ENCODE peak calls at places on chromosomes 11 and 22, in nine cellular contexts. One of them, this sample, is unnamed.

GRCh38 chr11:63623513-63624140 is 9.4 kb upstream of the PLAAT3 start:
- DNase-seq in bronchial epithelial cell: no peak
- DNase-seq in colonic mucosa: no peak
- DNase-seq in kidney epithelial cell: no peak
- DNase-seq in heart right ventricle: no peak
- DNase-seq in HCT116: no peak
- DNase-seq in endothelial cell: no peak
- DNase-seq in BE2C: no peak
- DNase-seq in fibroblast of lung: no peak
- DNase-seq in this sample: no peak

GRCh38 chr11:111525456-111525855 is 10.9 kb downstream of the HOATZ start:
- DNase-seq in HCT116: no peak
- DNase-seq in heart right ventricle: no peak
- DNase-seq in colonic mucosa: no peak
- DNase-seq in endothelial cell: no peak
- DNase-seq in BE2C: no peak
- DNase-seq in kidney epithelial cell: no peak
- DNase-seq in fibroblast of lung: no peak
- DNase-seq in bronchial epithelial cell: peak; percentile 68
- DNase-seq in this sample: no peak

GRCh38 chr11:126090452-126090851 is 27.8 kb upstream of the CDON start:
- DNase-seq in kidney epithelial cell: no peak
- DNase-seq in HCT116: no peak
- DNase-seq in heart right ventricle: no peak
- DNase-seq in bronchial epithelial cell: no peak
- DNase-seq in colonic mucosa: no peak
- DNase-seq in BE2C: no peak
- DNase-seq in fibroblast of lung: no peak
- DNase-seq in endothelial cell: no peak
- DNase-seq in this sample: no peak

GRCh38 chr22:27537481-27537891 is 264.1 kb downstream of the MN1 start:
- DNase-seq in endothelial cell: no peak
- DNase-seq in colonic mucosa: no peak
- DNase-seq in kidney epithelial cell: no peak
- DNase-seq in bronchial epithelial cell: no peak
- DNase-seq in fibroblast of lung: peak; percentile 34
- DNase-seq in HCT116: no peak
- DNase-seq in BE2C: peak; percentile 53
- DNase-seq in heart right ventricle: peak; percentile 19
- DNase-seq in this sample: no peak

GRCh38 chr11:120489799-120490198 is 21.7 kb upstream of the GRIK4 start:
- DNase-seq in fibroblast of lung: no peak
- DNase-seq in heart right ventricle: no peak
- DNase-seq in colonic mucosa: no peak
- DNase-seq in kidney epithelial cell: no peak
- DNase-seq in bronchial epithelial cell: no peak
- DNase-seq in BE2C: no peak
- DNase-seq in HCT116: no peak
- DNase-seq in endothelial cell: no peak
- DNase-seq in this sample: no peak

GRCh38 chr11:15837901-15838489 is 518.4 kb downstream of the SOX6 start:
- DNase-seq in BE2C: no peak
- DNase-seq in bronchial epithelial cell: no peak
- DNase-seq in endothelial cell: no peak
- DNase-seq in colonic mucosa: peak; percentile 55
- DNase-seq in kidney epithelial cell: no peak
- DNase-seq in HCT116: no peak
- DNase-seq in fibroblast of lung: no peak
- DNase-seq in heart right ventricle: no peak
- DNase-seq in this sample: no peak

GRCh38 chr22:30386960-30387848 is at the start of gene RNF215:
- DNase-seq in fibroblast of lung: peak; percentile 71
- DNase-seq in colonic mucosa: peak; percentile 85
- DNase-seq in heart right ventricle: peak; percentile 78
- DNase-seq in endothelial cell: peak; percentile 96
- DNase-seq in kidney epithelial cell: no peak
- DNase-seq in BE2C: peak; percentile 89
- DNase-seq in bronchial epithelial cell: peak; percentile 27
- DNase-seq in HCT116: peak; percentile 44
- DNase-seq in this sample: no peak

GRCh38 chr11:86116386-86116726 is 47.5 kb upstream of the PICALM start:
- DNase-seq in HCT116: no peak
- DNase-seq in colonic mucosa: no peak
- DNase-seq in BE2C: no peak
- DNase-seq in kidney epithelial cell: peak; percentile 79
- DNase-seq in endothelial cell: no peak
- DNase-seq in bronchial epithelial cell: peak; percentile 90
- DNase-seq in heart right ventricle: no peak
- DNase-seq in fibroblast of lung: peak; percentile 34
- DNase-seq in this sample: no peak

GRCh38 chr11:61103851-61104423 is 1.6 kb downstream of the CD5 start:
- DNase-seq in BE2C: no peak
- DNase-seq in heart right ventricle: no peak
- DNase-seq in HCT116: no peak
- DNase-seq in endothelial cell: no peak
- DNase-seq in colonic mucosa: no peak
- DNase-seq in kidney epithelial cell: no peak
- DNase-seq in fibroblast of lung: no peak
- DNase-seq in bronchial epithelial cell: no peak
- DNase-seq in this sample: no peak

GRCh38 chr22:24053481-24054226 is 42.5 kb downstream of the CABIN1 start:
- DNase-seq in HCT116: no peak
- DNase-seq in kidney epithelial cell: no peak
- DNase-seq in heart right ventricle: no peak
- DNase-seq in bronchial epithelial cell: no peak
- DNase-seq in endothelial cell: no peak
- DNase-seq in colonic mucosa: no peak
- DNase-seq in BE2C: no peak
- DNase-seq in fibroblast of lung: no peak
- DNase-seq in this sample: no peak

GRCh38 chr11:78564037-78564888 is 10.4 kb downstream of the NARS2 start:
- DNase-seq in endothelial cell: peak; percentile 52
- DNase-seq in colonic mucosa: peak; percentile 68
- DNase-seq in HCT116: peak; percentile 51
- DNase-seq in BE2C: peak; percentile 61
- DNase-seq in kidney epithelial cell: no peak
- DNase-seq in bronchial epithelial cell: peak; percentile 60
- DNase-seq in heart right ventricle: peak; percentile 57
- DNase-seq in fibroblast of lung: peak; percentile 82
- DNase-seq in this sample: peak; percentile 44

GRCh38 chr11:64074239-64074638 is 38.5 kb downstream of the FLRT1 start:
- DNase-seq in kidney epithelial cell: no peak
- DNase-seq in colonic mucosa: no peak
- DNase-seq in BE2C: no peak
- DNase-seq in heart right ventricle: no peak
- DNase-seq in bronchial epithelial cell: peak; percentile 55
- DNase-seq in HCT116: no peak
- DNase-seq in endothelial cell: no peak
- DNase-seq in fibroblast of lung: peak; percentile 29
- DNase-seq in this sample: no peak

GRCh38 chr11:538431-539051 is 1.2 kb downstream of the LRRC56 start:
- DNase-seq in endothelial cell: no peak
- DNase-seq in colonic mucosa: no peak
- DNase-seq in heart right ventricle: no peak
- DNase-seq in kidney epithelial cell: no peak
- DNase-seq in BE2C: no peak
- DNase-seq in fibroblast of lung: no peak
- DNase-seq in bronchial epithelial cell: no peak
- DNase-seq in HCT116: no peak
- DNase-seq in this sample: no peak

GRCh38 chr22:49348631-49349030 is 479.0 kb downstream of the BRD1 start:
- DNase-seq in HCT116: no peak
- DNase-seq in endothelial cell: no peak
- DNase-seq in bronchial epithelial cell: no peak
- DNase-seq in BE2C: no peak
- DNase-seq in fibroblast of lung: no peak
- DNase-seq in colonic mucosa: no peak
- DNase-seq in heart right ventricle: no peak
- DNase-seq in kidney epithelial cell: no peak
- DNase-seq in this sample: no peak

GRCh38 chr11:1298695-1299492 is 10.5 kb downstream of the TOLLIP start:
- DNase-seq in BE2C: no peak
- DNase-seq in kidney epithelial cell: peak; percentile 61
- DNase-seq in fibroblast of lung: peak; percentile 80
- DNase-seq in colonic mucosa: peak; percentile 88
- DNase-seq in endothelial cell: no peak
- DNase-seq in heart right ventricle: peak; percentile 43
- DNase-seq in HCT116: no peak
- DNase-seq in bronchial epithelial cell: peak; percentile 85
- DNase-seq in this sample: peak; percentile 52

GRCh38 chr22:21010426-21011113 is 4.4 kb upstream of the P2RX6 start:
- DNase-seq in HCT116: no peak
- DNase-seq in colonic mucosa: no peak
- DNase-seq in bronchial epithelial cell: no peak
- DNase-seq in endothelial cell: no peak
- DNase-seq in kidney epithelial cell: no peak
- DNase-seq in fibroblast of lung: no peak
- DNase-seq in heart right ventricle: no peak
- DNase-seq in BE2C: no peak
- DNase-seq in this sample: no peak

GRCh38 chr11:18791175-18792065 is at the start of gene PTPN5:
- DNase-seq in heart right ventricle: no peak
- DNase-seq in bronchial epithelial cell: no peak
- DNase-seq in endothelial cell: peak; percentile 44
- DNase-seq in BE2C: no peak
- DNase-seq in HCT116: no peak
- DNase-seq in fibroblast of lung: no peak
- DNase-seq in kidney epithelial cell: no peak
- DNase-seq in colonic mucosa: no peak
- DNase-seq in this sample: no peak

GRCh38 chr11:72591785-72592490 is 82.3 kb downstream of the PDE2A start:
- DNase-seq in fibroblast of lung: no peak
- DNase-seq in bronchial epithelial cell: no peak
- DNase-seq in heart right ventricle: no peak
- DNase-seq in endothelial cell: no peak
- DNase-seq in colonic mucosa: no peak
- DNase-seq in kidney epithelial cell: no peak
- DNase-seq in BE2C: no peak
- DNase-seq in HCT116: no peak
- DNase-seq in this sample: no peak

GRCh38 chr11:72216638-72217037 is at the start of gene FOLR2:
- DNase-seq in endothelial cell: no peak
- DNase-seq in BE2C: no peak
- DNase-seq in heart right ventricle: no peak
- DNase-seq in fibroblast of lung: no peak
- DNase-seq in kidney epithelial cell: no peak
- DNase-seq in colonic mucosa: no peak
- DNase-seq in HCT116: no peak
- DNase-seq in bronchial epithelial cell: no peak
- DNase-seq in this sample: no peak

GRCh38 chr11:101765932-101766331 is 148.9 kb upstream of the CEP126 start:
- DNase-seq in fibroblast of lung: no peak
- DNase-seq in heart right ventricle: no peak
- DNase-seq in bronchial epithelial cell: no peak
- DNase-seq in BE2C: no peak
- DNase-seq in colonic mucosa: no peak
- DNase-seq in kidney epithelial cell: no peak
- DNase-seq in HCT116: no peak
- DNase-seq in endothelial cell: no peak
- DNase-seq in this sample: no peak
- TF ChIP-seq CTCF in fibroblast of lung: no peak
- TF ChIP-seq CTCF in heart right ventricle: no peak
- TF ChIP-seq CTCF in bronchial epithelial cell: no peak
- TF ChIP-seq CTCF in BE2C: no peak
- TF ChIP-seq CTCF in colonic mucosa: no peak
- TF ChIP-seq CTCF in kidney epithelial cell: no peak
- TF ChIP-seq CTCF in HCT116: no peak
- TF ChIP-seq CTCF in endothelial cell: no peak
- TF ChIP-seq CTCF in this sample: no peak

GRCh38 chr22:40094449-40094848 is 83.3 kb upstream of the TNRC6B start:
- DNase-seq in HCT116: no peak
- DNase-seq in kidney epithelial cell: no peak
- DNase-seq in heart right ventricle: no peak
- DNase-seq in endothelial cell: no peak
- DNase-seq in fibroblast of lung: peak; percentile 51
- DNase-seq in bronchial epithelial cell: no peak
- DNase-seq in BE2C: no peak
- DNase-seq in colonic mucosa: no peak
- DNase-seq in this sample: no peak

GRCh38 chr22:40083794-40084193 is 89.0 kb downstream of the FAM83F start:
- DNase-seq in fibroblast of lung: no peak
- DNase-seq in kidney epithelial cell: no peak
- DNase-seq in heart right ventricle: no peak
- DNase-seq in endothelial cell: no peak
- DNase-seq in colonic mucosa: no peak
- DNase-seq in BE2C: no peak
- DNase-seq in bronchial epithelial cell: no peak
- DNase-seq in HCT116: no peak
- DNase-seq in this sample: no peak

GRCh38 chr22:40084246-40084645 is 89.5 kb downstream of the FAM83F start:
- DNase-seq in bronchial epithelial cell: no peak
- DNase-seq in HCT116: no peak
- DNase-seq in fibroblast of lung: no peak
- DNase-seq in heart right ventricle: no peak
- DNase-seq in kidney epithelial cell: no peak
- DNase-seq in BE2C: no peak
- DNase-seq in colonic mucosa: no peak
- DNase-seq in endothelial cell: no peak
- DNase-seq in this sample: no peak

DNA sequence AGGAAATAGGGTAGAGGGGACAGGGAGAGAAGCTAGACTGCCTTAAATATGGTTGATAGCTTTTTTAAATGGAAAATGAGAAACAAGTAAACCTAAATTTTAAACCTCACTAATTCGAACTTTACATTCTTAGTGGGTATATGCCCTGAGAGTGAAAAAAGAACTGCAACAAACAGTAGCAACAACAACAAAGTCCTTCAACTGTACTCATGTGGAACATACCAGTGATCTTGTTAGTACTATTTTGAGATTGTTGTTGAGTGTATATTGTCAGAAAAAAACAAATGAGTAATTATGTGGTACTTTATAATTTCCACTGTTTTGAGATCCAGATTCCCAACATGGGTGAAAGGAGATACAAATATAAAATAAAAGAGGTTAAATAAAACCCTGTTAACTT is 88.9 kb upstream of the TNRC6B start:
- DNase-seq in endothelial cell: no peak
- DNase-seq in HCT116: no peak
- DNase-seq in colonic mucosa: no peak
- DNase-seq in fibroblast of lung: no peak
- DNase-seq in bronchial epithelial cell: no peak
- DNase-seq in kidney epithelial cell: no peak
- DNase-seq in heart right ventricle: no peak
- DNase-seq in BE2C: no peak
- DNase-seq in this sample: no peak
- TF ChIP-seq CTCF in endothelial cell: no peak
- TF ChIP-seq CTCF in HCT116: no peak
- TF ChIP-seq CTCF in colonic mucosa: no peak
- TF ChIP-seq CTCF in fibroblast of lung: no peak
- TF ChIP-seq CTCF in bronchial epithelial cell: no peak
- TF ChIP-seq CTCF in kidney epithelial cell: no peak
- TF ChIP-seq CTCF in heart right ventricle: no peak
- TF ChIP-seq CTCF in BE2C: no peak
- TF ChIP-seq CTCF in this sample: no peak

GRCh38 chr22:41365425-41365824 is 16.3 kb upstream of the TEF start:
- DNase-seq in bronchial epithelial cell: no peak
- DNase-seq in endothelial cell: no peak
- DNase-seq in heart right ventricle: no peak
- DNase-seq in colonic mucosa: no peak
- DNase-seq in kidney epithelial cell: no peak
- DNase-seq in BE2C: no peak
- DNase-seq in fibroblast of lung: no peak
- DNase-seq in HCT116: no peak
- DNase-seq in this sample: no peak
- TF ChIP-seq CTCF in bronchial epithelial cell: no peak
- TF ChIP-seq CTCF in endothelial cell: no peak
- TF ChIP-seq CTCF in heart right ventricle: no peak
- TF ChIP-seq CTCF in colonic mucosa: no peak
- TF ChIP-seq CTCF in kidney epithelial cell: no peak
- TF ChIP-seq CTCF in BE2C: no peak
- TF ChIP-seq CTCF in fibroblast of lung: no peak
- TF ChIP-seq CTCF in HCT116: no peak
- TF ChIP-seq CTCF in this sample: no peak

GRCh38 chr11:27304514-27304913 is 58.5 kb downstream of the CCDC34 start:
- DNase-seq in fibroblast of lung: no peak
- DNase-seq in heart right ventricle: no peak
- DNase-seq in kidney epithelial cell: no peak
- DNase-seq in colonic mucosa: no peak
- DNase-seq in endothelial cell: no peak
- DNase-seq in BE2C: no peak
- DNase-seq in HCT116: no peak
- DNase-seq in bronchial epithelial cell: no peak
- DNase-seq in this sample: no peak
- TF ChIP-seq CTCF in fibroblast of lung: no peak
- TF ChIP-seq CTCF in heart right ventricle: no peak
- TF ChIP-seq CTCF in kidney epithelial cell: no peak
- TF ChIP-seq CTCF in colonic mucosa: no peak
- TF ChIP-seq CTCF in endothelial cell: no peak
- TF ChIP-seq CTCF in BE2C: no peak
- TF ChIP-seq CTCF in HCT116: no peak
- TF ChIP-seq CTCF in bronchial epithelial cell: no peak
- TF ChIP-seq CTCF in this sample: no peak